ENCODE peak calls at places on chromosomes 1 and 21, in nine cellular contexts. P, O, S, G, Z, C, A, W and D are unnamed samples.

GRCh38 chr1:115671176-115672062 is 29.6 kb downstream of the VANGL1 start:
- DNase-seq in P (no peak), O (no peak), S (no peak), G (peak), Z (no peak), C (peak), A (no peak), W (no peak), D (peak)

GRCh38 chr1:12029720-12030339 is 10.5 kb downstream of the MIIP start:
- DNase-seq in P (no peak), O (no peak), S (no peak), G (no peak), Z (no peak), C (no peak), A (no peak), W (no peak), D (no peak)

GRCh38 chr1:240190881-240191385 is 99.2 kb downstream of the FMN2 start:
- DNase-seq in P (no peak), O (peak), S (no peak), G (peak), Z (no peak), C (no peak), A (no peak), W (peak), D (no peak)

GRCh38 chr1:234602334-234603220 is 7.4 kb downstream of the IRF2BP2 start:
- DNase-seq in P (no peak), O (peak), S (peak), G (peak), Z (no peak), C (peak), A (no peak), W (peak), D (peak)

GRCh38 chr1:176880954-176881595 is 283.4 kb downstream of the ASTN1 start:
- DNase-seq in P (no peak), O (peak), S (peak), G (peak), Z (no peak), C (peak), A (peak), W (peak), D (peak)

GRCh38 chr21:41668051-41668541 is 98.8 kb downstream of the RIPK4 start:
- DNase-seq in P (no peak), O (no peak), S (no peak), G (no peak), Z (no peak), C (no peak), A (no peak), W (no peak), D (no peak)

GRCh38 chr1:205739348-205740160 is 10.4 kb downstream of the NUCKS1 start:
- DNase-seq in P (no peak), O (no peak), S (no peak), G (no peak), Z (no peak), C (no peak), A (no peak), W (no peak), D (no peak)

GRCh38 chr1:116981521-116982037 is 20.0 kb upstream of the CD101 start:
- DNase-seq in P (no peak), O (no peak), S (no peak), G (no peak), Z (no peak), C (no peak), A (no peak), W (no peak), D (no peak)

GRCh38 chr21:37412603-37413360 is 46.2 kb downstream of the DYRK1A start:
- DNase-seq in P (no peak), O (no peak), S (no peak), G (no peak), Z (no peak), C (no peak), A (no peak), W (no peak), D (no peak)

GRCh38 chr1:40036574-40036973 is 4.0 kb upstream of the CAP1 start:
- DNase-seq in P (no peak), O (no peak), S (peak), G (peak), Z (no peak), C (no peak), A (no peak), W (no peak), D (peak)

GRCh38 chr1:117621316-117621715 is 15.5 kb downstream of the TENT5C start:
- DNase-seq in P (no peak), O (no peak), S (no peak), G (no peak), Z (no peak), C (no peak), A (peak), W (no peak), D (no peak)

GRCh38 chr1:58782308-58783089 is 1.3 kb downstream of the JUN start:
- DNase-seq in P (peak), O (peak), S (peak), G (peak), Z (peak), C (peak), A (no peak), W (peak), D (peak)

GRCh38 chr1:80896957-80897356 is 903.8 kb upstream of the ADGRL2 start:
- DNase-seq in P (no peak), O (no peak), S (peak), G (no peak), Z (no peak), C (no peak), A (no peak), W (no peak), D (no peak)

GRCh38 chr21:45724345-45724961 is 80.9 kb downstream of the PCBP3 start:
- DNase-seq in P (no peak), O (no peak), S (no peak), G (no peak), Z (no peak), C (no peak), A (no peak), W (no peak), D (no peak)

GRCh38 chr1:54826226-54826816 is 25.2 kb upstream of the TTC22 start:
- DNase-seq in P (no peak), O (no peak), S (no peak), G (no peak), Z (no peak), C (no peak), A (peak), W (no peak), D (no peak)